ENCODE peak calls at places on chromosomes 2 and 18, in ten cellular contexts. E is left ventricle myocardium inferior, M is fibroblast of the aortic adventitia, F is bronchial epithelial cell, B is foreskin fibroblast, H is spleen, Q is HCT116, I is fibroblast of pulmonary artery, G is pancreas, R is astrocyte of the spinal cord. N is an unnamed sample.

GRCh38 chr2:144404621-144405312 is 115.2 kb downstream of the ZEB2 start:
- DNase-seq in E (no peak), M (no peak), F (no peak), B (no peak), H (no peak), Q (no peak), I (no peak), G (no peak), R (no peak), N (no peak)

GRCh38 chr2:156405586-156405985 is 30.6 kb upstream of the GPD2 start:
- DNase-seq in E (no peak), M (peak; percentile 51), F (peak; percentile 80), B (peak; percentile 14), H (peak; percentile 80), Q (no peak), I (peak; percentile 55), G (no peak), R (no peak), N (no peak)

GRCh38 chr18:59148192-59148591 is 8.5 kb downstream of the SEC11C start:
- DNase-seq in E (no peak), M (no peak), F (no peak), B (no peak), H (no peak), Q (no peak), I (no peak), G (no peak), R (no peak), N (no peak)

GRCh38 chr2:219551412-219551811 is 7.6 kb downstream of the TMEM198 start:
- DNase-seq in E (no peak), M (peak; percentile 35), F (peak; percentile 22), B (peak; percentile 64), H (peak; percentile 81), Q (no peak), I (peak; percentile 27), G (peak; percentile 77), R (peak; percentile 23), N (no peak)

GRCh38 chr2:185208261-185208660 is 530.3 kb upstream of the FSIP2 start:
- DNase-seq in E (no peak), M (no peak), F (peak; percentile 49), B (no peak), H (no peak), Q (peak; percentile 45), I (peak; percentile 1), G (no peak), R (peak; percentile 50), N (no peak)

GRCh38 chr18:23337599-23338444 is 115.3 kb upstream of the RIOK3 start:
- DNase-seq in E (no peak), M (no peak), F (peak; percentile 13), B (no peak), H (no peak), Q (peak; percentile 19), I (peak; percentile 52), G (no peak), R (peak; percentile 71), N (no peak)

GRCh38 chr2:47724221-47724981 is 58.5 kb upstream of the MSH6 start:
- DNase-seq in E (no peak), M (no peak), F (peak; percentile 58), B (no peak), H (peak; percentile 85), Q (no peak), I (peak; percentile 6), G (no peak), R (no peak), N (no peak)

GRCh38 chr2:191446910-191447309 is 201.7 kb downstream of the MYO1B start:
- DNase-seq in E (no peak), M (no peak), F (peak; percentile 22), B (no peak), H (no peak), Q (no peak), I (no peak), G (no peak), R (no peak), N (no peak)

GRCh38 chr2:11698009-11698922 is 28.3 kb upstream of the NTSR2 start:
- DNase-seq in E (peak; percentile 73), M (peak; percentile 76), F (no peak), B (peak; percentile 81), H (peak; percentile 73), Q (no peak), I (peak; percentile 66), G (no peak), R (peak; percentile 66), N (no peak)

GRCh38 chr2:50648031-50648430 is 383.9 kb downstream of the NRXN1 start:
- DNase-seq in E (no peak), M (no peak), F (no peak), B (no peak), H (no peak), Q (no peak), I (no peak), G (no peak), R (no peak), N (no peak)

GRCh38 chr2:224946911-224947310 is 95.4 kb downstream of the DOCK10 start:
- DNase-seq in E (no peak), M (no peak), F (peak; percentile 66), B (peak; percentile 48), H (no peak), Q (no peak), I (peak; percentile 82), G (no peak), R (peak; percentile 82), N (peak; percentile 51)

GRCh38 chr2:152166633-152167032 is 8.9 kb downstream of the STAM2 start:
- DNase-seq in E (no peak), M (peak; percentile 69), F (peak; percentile 38), B (peak; percentile 6), H (no peak), Q (no peak), I (peak; percentile 33), G (no peak), R (peak; percentile 60), N (no peak)

GRCh38 chr2:237700583-237701032 is 73.2 kb downstream of the LRRFIP1 start:
- DNase-seq in E (peak; percentile 70), M (peak; percentile 70), F (peak; percentile 60), B (peak; percentile 63), H (peak; percentile 85), Q (no peak), I (peak; percentile 86), G (no peak), R (peak; percentile 96), N (no peak)

GRCh38 chr2:23658466-23658942 is 268.4 kb downstream of the ATAD2B start:
- DNase-seq in E (peak; percentile 43), M (no peak), F (no peak), B (no peak), H (no peak), Q (no peak), I (peak; percentile 16), G (no peak), R (no peak), N (no peak)

GRCh38 chr2:146038014-146038413 is 1518.1 kb upstream of the ZEB2 start:
- DNase-seq in E (no peak), M (no peak), F (no peak), B (no peak), H (no peak), Q (no peak), I (no peak), G (no peak), R (no peak), N (no peak)

GRCh38 chr2:138979131-138979530 is 198.9 kb upstream of the NXPH2 start:
- DNase-seq in E (no peak), M (no peak), F (no peak), B (no peak), H (no peak), Q (no peak), I (no peak), G (no peak), R (no peak), N (no peak)

GRCh38 chr2:189698020-189698887 is 23.8 kb downstream of the ANKAR start:
- DNase-seq in E (no peak), M (peak; percentile 75), F (peak; percentile 48), B (no peak), H (no peak), Q (peak; percentile 41), I (peak; percentile 69), G (no peak), R (peak; percentile 75), N (no peak)

GRCh38 chr2:63425606-63426005 is 162.7 kb downstream of the WDPCP start:
- DNase-seq in E (no peak), M (peak; percentile 68), F (no peak), B (no peak), H (no peak), Q (no peak), I (peak; percentile 64), G (no peak), R (no peak), N (peak; percentile 14)
- H3K4me3 ChIP-seq in E (no peak overlapping the region), M (no peak overlapping the region), F (no peak overlapping the region), B (no peak overlapping the region), H (no peak overlapping the region), Q (no peak overlapping the region), I (no peak overlapping the region), G (no peak overlapping the region), R (no peak overlapping the region), N (no peak overlapping the region)

GRCh38 chr18:75727479-75727878 is 300.0 kb upstream of the SMIM21 start:
- DNase-seq in E (peak; percentile 36), M (peak; percentile 15), F (no peak), B (no peak), H (no peak), Q (peak; percentile 21), I (peak; percentile 29), G (no peak), R (peak; percentile 20), N (no peak)
- TF ChIP-seq CTCF in E (peak; percentile 61), M (peak; percentile 49), F (peak; percentile 14), B (peak; percentile 47), H (no peak), Q (peak; percentile 71), I (peak; percentile 50), G (no peak), R (peak; percentile 56), N (peak; percentile 58)

DNA sequence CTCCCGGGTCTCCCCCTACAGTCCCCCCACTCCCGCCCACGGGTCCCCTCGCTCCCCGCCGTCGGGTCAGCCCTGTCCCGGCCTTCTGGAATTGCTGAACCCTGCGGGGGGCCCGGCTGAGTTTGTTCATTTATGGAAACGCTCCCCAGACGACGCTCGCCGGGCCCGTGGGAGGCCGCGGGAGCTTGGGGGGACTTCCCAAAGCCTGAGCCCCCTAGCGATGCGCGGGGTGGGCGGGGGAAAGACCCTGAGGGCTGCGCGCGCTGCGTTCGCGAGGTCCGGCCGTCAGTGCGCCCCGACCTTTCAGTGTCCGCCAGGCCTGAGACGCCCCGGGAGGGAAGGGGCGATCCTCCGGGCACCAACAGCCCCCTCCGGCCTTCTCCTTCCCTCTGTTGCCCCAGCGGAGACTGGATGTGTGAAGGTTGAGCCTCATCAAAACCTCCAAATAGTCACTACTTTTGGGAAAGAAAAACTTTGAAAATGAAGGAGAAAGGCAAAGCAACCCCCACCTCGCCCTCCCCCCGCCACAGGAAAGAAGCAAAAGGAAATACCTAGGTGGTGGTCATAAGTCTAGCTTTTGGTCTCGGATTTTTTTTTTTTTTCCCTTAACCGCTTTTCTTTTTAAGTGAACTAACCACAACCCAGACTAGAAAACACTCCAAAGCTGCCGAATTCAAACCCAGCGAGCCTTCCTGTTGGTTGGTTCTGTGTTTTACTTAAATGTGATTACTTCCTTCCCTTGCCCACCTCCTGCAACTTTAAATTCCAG is 509 bp upstream of the CYS1 start:
- DNase-seq in E (no peak), M (no peak), F (no peak), B (no peak), H (no peak), Q (no peak), I (no peak), G (no peak), R (peak; percentile 38), N (no peak)
- H3K4me3 ChIP-seq in E (peak overlapping the region; percentile 74), M (peak overlapping the region; percentile 13), F (peak overlapping the region; percentile 4), B (peak overlapping the region; percentile 29), H (peak overlapping the region; percentile 46), Q (peak overlapping the region; percentile 15), I (no peak overlapping the region), G (peak overlapping the region; percentile 64), R (peak overlapping the region; percentile 5), N (peak overlapping the region; percentile 45)

GRCh38 chr2:119011162-119011909 is 69.3 kb downstream of the MARCO start:
- DNase-seq in E (peak; percentile 51), M (peak; percentile 29), F (no peak), B (peak; percentile 21), H (no peak), Q (peak; percentile 16), I (peak; percentile 40), G (peak; percentile 88), R (peak; percentile 19), N (no peak)
- TF ChIP-seq CTCF in E (peak; percentile 77), M (peak; percentile 53), F (peak; percentile 71), B (peak; percentile 43), H (no peak), Q (peak; percentile 64), I (peak; percentile 36), G (peak; percentile 55), R (peak; percentile 50), N (peak; percentile 67)

N was measured in AG04449.